ENCODE peak calls at places on chromosomes 2 and 18, in seven cellular contexts. I, J, L, K, O, N and B are unnamed samples.

GRCh38 chr2:201440182-201440581 is 11.1 kb downstream of the TRAK2 start:
- DNase-seq in O (peak), J (peak), L (no peak), N (no peak), I (no peak), K (peak), B (no peak)

GRCh38 chr2:45771251-45771650 is 119.8 kb downstream of the PRKCE start:
- DNase-seq in O (no peak), L (no peak), N (no peak), J (no peak), K (peak), I (no peak), B (no peak)

GRCh38 chr2:84175340-84175739 is 283.7 kb downstream of the SUCLG1 start:
- DNase-seq in N (no peak), O (no peak), I (no peak), K (no peak), L (no peak), J (no peak), B (no peak)

GRCh38 chr2:107414376-107414775 is 412.3 kb upstream of the RGPD4 start:
- DNase-seq in O (no peak), I (no peak), L (no peak), J (no peak), K (no peak), N (no peak), B (no peak)

GRCh38 chr2:48915227-48915626 is 159.7 kb upstream of the LHCGR start:
- DNase-seq in L (no peak), O (no peak), J (no peak), N (no peak), I (no peak), K (no peak), B (no peak)

GRCh38 chr2:240898108-240898730 is 2.3 kb upstream of the MAB21L4 start:
- DNase-seq in L (no peak), N (no peak), J (no peak), K (no peak), O (no peak), I (no peak), B (no peak)

GRCh38 chr2:240389302-240389805 is 46.1 kb upstream of the GPC1 start:
- DNase-seq in O (no peak), I (no peak), N (no peak), L (no peak), K (no peak), J (no peak), B (no peak)

GRCh38 chr2:11872247-11872947 is 126.0 kb downstream of the LPIN1 start:
- DNase-seq in O (no peak), K (no peak), N (no peak), L (no peak), I (peak), J (no peak), B (no peak)

GRCh38 chr2:69798466-69798908 is 31.0 kb upstream of the GMCL1 start:
- DNase-seq in K (no peak), I (no peak), J (no peak), O (no peak), N (peak), L (no peak), B (no peak)

GRCh38 chr18:8794133-8794986 is 89.0 kb downstream of the MTCL1 start:
- DNase-seq in K (peak), N (no peak), J (no peak), I (no peak), O (peak), L (no peak), B (no peak)

GRCh38 chr2:102141915-102142828 is at the start of gene IL1R1:
- DNase-seq in K (peak), O (peak), L (peak), I (no peak), N (peak), J (peak), B (no peak)

GRCh38 chr2:16316456-16317210 is 349.0 kb downstream of the CYRIA start:
- DNase-seq in O (no peak), I (no peak), J (no peak), K (no peak), N (no peak), L (no peak), B (no peak)

GRCh38 chr2:108612153-108612513 is 77.9 kb downstream of the LIMS1 start:
- DNase-seq in L (no peak), I (peak), N (no peak), O (no peak), K (no peak), J (no peak), B (no peak)

GRCh38 chr2:196399736-196400691 is 228.6 kb upstream of the STK17B start:
- DNase-seq in L (no peak), I (no peak), K (no peak), N (no peak), J (no peak), O (no peak), B (no peak)

GRCh38 chr2:63590621-63591408 is 2.1 kb downstream of the MDH1 start:
- DNase-seq in I (peak), K (no peak), J (peak), L (no peak), O (peak), N (no peak), B (no peak)

DNA sequence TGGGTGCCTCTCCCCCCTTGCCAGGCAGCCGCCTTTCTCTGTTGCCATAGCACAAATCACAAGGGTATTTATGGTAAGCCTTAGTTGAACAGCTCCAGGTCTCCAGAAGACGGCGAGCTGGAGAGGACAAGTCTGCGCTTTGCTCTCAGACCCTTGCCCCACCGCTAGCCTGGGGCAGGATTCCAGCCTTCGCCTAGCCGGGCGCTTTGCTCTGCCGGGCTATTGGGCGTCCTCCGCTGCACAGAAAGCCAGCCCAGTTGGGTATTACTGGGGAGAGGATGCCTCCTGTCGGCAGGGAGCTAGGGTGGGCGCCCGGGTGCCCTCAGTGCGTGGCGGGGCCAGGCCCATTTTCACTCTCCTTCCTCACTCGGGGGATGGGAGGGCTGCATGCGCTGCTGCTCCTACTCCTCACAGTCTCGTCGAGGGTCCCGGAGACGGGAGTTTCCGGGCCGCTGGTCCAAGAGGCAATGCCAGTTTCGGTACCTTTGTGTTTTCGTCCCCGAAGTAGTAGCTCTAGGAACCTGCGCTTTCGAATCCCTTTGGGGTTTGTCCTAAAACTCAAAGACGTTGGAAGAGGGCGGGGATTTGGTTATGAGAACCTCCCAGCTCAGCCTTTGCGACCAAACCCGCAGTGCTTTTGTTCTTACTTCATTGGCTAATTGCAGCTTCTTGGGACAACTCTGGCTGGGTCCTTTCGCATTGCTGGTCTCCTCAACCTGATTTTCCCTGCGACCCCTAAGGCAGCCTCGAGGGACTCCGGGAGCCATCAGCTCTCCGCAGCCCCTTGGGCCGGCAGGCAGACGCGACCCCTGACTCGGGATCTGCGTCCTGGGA is 3.6 kb upstream of the DLX2 start:
- DNase-seq in L (peak), K (peak), N (peak), J (no peak), I (no peak), O (peak), B (no peak)
- TF ChIP-seq POLR2AphosphoS5 in L (no peak), K (no peak), N (no peak), J (no peak), I (no peak), O (no peak), B (no peak)

GRCh38 chr2:5690231-5690630 is 2.0 kb upstream of the SOX11 start:
- DNase-seq in L (no peak), O (no peak), K (no peak), J (no peak), I (no peak), N (no peak), B (no peak)

GRCh38 chr2:5690718-5691658 is 1.2 kb upstream of the SOX11 start:
- DNase-seq in N (peak), J (no peak), O (no peak), I (no peak), K (peak), L (no peak), B (no peak)

GRCh38 chr2:5693288-5694015 is 1.3 kb downstream of the SOX11 start:
- DNase-seq in N (peak), O (no peak), I (no peak), K (peak), L (no peak), J (no peak), B (no peak)

GRCh38 chr2:5692561-5693287 is 540 bp downstream of the SOX11 start:
- DNase-seq in J (no peak), O (no peak), N (peak), K (peak), I (no peak), L (no peak), B (no peak)

DNA sequence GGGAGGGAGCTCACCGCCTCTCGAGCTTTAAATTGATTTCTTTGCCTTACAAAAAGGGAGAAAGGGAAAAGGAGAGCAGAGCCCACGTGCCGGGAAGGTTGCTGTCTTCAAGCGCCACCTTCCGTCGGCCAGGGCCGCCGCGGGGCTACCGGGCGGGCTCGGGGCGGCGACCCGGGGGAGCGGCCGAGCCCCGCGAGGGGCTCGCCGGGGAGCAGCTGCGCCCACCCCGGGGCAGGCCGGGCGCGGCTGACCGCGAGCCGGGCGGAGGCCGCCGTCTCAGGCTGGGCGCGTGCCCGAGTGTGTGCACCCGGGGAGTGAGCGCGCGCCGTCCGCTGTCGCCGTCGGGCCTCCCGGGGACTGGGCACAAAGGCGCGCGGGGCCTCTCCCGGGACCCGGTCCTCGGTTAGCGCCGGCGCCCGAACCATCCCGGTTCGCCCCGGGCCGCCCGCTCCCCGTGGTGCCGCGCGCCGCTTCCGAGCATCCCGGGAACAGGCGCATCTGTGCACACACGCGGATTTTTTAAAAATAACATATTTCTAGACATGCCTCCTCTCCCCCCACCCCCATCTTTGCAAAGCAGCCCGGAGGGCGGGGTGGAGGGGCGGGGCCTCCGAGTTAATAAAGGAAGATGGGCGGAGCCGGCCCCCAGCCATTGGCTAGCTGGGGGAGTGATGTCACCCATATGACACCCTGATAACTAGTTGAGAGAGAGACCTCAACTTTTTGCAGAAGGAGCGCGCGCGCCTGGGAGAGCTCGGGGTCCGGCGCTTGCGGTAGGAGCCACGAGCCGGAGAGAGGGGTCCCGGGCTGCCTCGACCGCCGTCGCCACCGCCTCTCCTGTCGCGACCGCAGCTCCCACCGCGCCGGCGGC is at the start of gene SOX11:
- DNase-seq in L (no peak), I (no peak), O (no peak), J (no peak), N (peak), K (peak), B (no peak)
- TF ChIP-seq TAF1 in L (no peak), I (no peak), O (no peak), J (no peak), N (peak), K (peak), B (no peak)

DNA sequence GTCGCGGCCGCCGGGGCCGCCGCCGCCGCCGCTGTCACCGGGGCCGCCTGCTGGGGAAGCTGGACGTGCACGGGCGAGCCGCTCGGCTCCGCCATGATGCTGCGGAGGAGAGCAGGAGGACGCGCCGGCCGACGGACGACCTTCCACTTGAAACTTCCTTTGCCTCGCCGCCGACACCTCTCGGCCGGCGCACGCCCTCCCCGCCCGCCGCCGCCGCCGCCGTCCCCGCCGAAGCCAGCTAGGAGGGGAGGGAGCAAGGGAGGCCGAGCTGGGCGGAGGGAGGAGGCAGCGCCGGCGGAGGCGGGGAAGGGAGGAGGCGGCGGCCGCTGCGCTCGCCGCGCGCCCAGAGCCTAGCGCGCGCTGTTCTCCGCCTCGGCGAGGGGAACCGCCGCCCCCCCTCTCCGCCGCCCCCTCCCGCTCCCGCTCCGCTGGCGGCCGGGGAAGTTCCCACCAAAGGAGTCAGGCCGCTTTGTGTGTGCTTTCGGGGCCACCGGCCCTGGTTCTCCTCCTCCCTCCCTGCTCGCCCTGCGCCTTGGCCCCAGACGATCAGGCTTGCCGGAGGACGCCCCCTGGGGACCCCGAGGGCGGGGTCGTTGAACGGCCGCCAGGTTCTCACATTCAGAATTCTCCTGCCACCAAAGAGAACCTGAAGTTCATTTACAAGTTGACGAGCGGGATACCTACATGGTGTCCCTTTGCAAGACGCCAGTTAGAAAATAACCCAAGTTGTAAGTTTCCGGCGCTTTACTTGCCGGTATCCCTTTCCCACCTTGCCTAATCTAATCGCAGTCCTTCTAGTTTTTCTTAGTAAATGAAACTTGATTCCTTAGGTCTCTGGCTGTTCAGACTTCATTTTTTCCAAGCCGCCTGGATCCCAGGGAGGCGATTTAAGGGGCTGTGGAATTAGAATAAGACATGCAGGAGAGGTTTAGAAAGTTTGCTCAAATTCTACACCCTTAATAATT is at the start of gene STK39:
- DNase-seq in I (no peak), J (peak), L (peak), N (peak), K (peak), O (peak), B (peak)
- TF ChIP-seq POLR2AphosphoS5 in I (no peak), J (no peak), L (no peak), N (no peak), K (no peak), O (peak), B (no peak)

GRCh38 chr2:128868686-128869551 is 550.3 kb upstream of the HS6ST1 start:
- DNase-seq in N (no peak), J (no peak), I (no peak), L (no peak), O (no peak), K (no peak), B (no peak)

GRCh38 chr2:128867327-128867726 is 548.7 kb upstream of the HS6ST1 start:
- DNase-seq in K (peak), J (no peak), N (no peak), O (no peak), L (no peak), I (no peak), B (no peak)

DNA sequence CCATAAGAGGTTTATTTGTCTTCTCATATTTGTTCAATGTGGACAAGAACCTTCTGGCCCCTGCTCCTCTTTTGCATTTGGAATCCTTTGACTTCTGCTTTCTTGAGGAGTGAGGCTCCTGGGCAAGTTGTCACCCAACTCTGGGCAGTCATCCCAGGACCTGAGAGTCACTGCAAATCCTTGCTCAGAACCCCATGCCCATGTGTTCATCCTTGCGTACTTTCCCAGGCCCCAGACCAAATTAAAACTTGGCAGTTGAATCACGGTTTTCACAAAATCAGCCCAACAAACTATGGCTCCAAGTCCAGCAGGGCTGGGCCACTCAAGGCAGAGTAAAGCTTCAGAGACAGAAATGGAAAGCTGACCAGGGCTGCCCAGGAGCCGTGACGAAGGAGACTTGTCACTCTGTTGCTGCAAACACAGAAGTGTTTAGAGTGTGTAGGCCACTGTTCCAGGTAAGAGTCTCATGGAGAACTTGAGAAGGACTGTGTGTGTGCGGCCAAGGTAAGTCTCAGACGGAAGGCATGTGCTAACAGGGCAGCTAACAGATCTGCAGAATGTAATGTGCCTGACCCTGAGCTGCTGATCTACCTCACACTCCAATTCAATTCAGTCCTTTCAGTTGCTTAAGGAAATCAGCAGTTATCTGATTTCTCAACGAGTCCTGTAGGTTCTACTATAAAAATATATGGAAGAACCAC is 549.4 kb upstream of the HS6ST1 start:
- DNase-seq in J (no peak), I (no peak), O (no peak), K (no peak), L (no peak), N (no peak), B (no peak)
- TF ChIP-seq TAF1 in J (no peak), I (no peak), O (no peak), K (no peak), L (no peak), N (no peak), B (no peak)

DNA sequence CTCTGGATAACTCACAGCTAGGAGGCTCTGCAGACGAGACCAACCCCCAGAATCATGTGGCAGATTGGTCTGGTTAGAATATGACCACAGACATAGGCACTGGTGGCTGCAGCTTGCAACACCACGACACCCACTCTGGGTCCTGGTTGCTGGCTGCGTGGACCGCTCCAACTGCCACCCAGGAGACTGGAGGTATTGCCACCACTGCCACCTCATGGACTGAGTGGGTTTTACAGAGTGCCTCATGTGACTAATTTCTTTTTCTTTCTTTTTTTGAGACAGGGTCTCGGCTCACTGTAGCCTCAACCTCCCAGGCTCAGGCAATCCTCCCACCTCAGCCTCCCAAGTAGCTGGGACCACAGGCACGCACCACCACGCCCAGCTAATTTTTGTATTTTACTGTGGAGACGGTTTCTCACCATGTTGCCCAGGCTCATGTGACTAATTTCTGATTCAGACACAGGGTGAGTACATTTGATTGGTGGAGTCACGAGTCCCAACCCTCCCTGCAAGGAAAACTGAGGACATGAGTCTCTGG is 29.9 kb upstream of the NT5DC4 start:
- DNase-seq in O (peak), J (peak), I (no peak), N (peak), L (no peak), K (peak), B (peak)
- TF ChIP-seq POLR2AphosphoS5 in O (no peak), J (no peak), I (no peak), N (no peak), L (no peak), K (no peak), B (no peak)

DNA sequence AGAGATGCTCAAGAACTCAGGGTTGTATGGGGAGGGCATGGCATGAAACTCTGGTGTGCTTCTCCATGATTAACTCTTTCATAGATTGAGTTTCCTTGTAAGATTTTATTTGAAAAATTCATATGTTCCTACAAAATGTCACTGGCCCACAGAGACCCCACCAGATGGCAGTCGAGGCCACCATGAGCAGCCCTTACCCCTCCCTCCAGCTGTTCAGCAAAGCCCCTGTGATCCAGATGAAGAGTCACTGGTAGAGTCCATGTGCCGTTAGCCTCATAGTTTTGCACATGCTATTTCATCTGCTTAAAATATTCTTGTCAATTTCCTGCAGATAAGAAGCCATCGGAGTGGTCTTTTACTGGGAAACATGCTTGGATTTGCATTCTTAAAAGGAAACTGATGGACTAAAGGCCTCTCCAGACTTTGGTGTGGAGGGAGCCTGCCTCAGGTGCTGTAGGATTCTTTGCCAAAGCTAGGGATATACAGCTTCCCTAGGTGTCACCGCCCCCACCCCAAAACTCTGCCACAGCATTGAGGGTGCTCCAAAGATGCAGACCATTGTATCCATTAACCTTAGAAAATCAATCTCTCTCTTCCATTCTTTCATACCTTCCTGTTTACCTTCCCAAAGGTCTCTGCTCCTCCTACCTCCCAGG is 18.8 kb downstream of the ZNF385B start:
- DNase-seq in I (no peak), K (peak), O (peak), L (no peak), N (peak), J (peak), B (no peak)
- TF ChIP-seq TAF1 in I (no peak), K (no peak), O (no peak), L (no peak), N (no peak), J (no peak), B (no peak)